ENCODE peak calls at places on chromosomes 1 and 21, in seven cellular contexts. S is pancreas; A is WTC11; U is cardiac muscle cell; N is CD8-positive, alpha-beta T cell; Q is NCI-H187 treated with DMSO at 0.1 percent for 48 hours; H is activated naive CD8-positive, alpha-beta T cell treated with anti-CD3 and anti-CD28 coated beads, Interleukin-2, amount 50 U/mL, for 24 hours. P is an unnamed sample.

GRCh38 chr1:212981025-212981495 is 30.7 kb downstream of the VASH2 start:
- DNase-seq in S (peak; percentile 48), A (peak; percentile 31), U (peak; percentile 14), N (no peak), Q (no peak), H (no peak), P (no peak)

GRCh38 chr1:59163268-59164092 is 133.4 kb upstream of the FGGY start:
- DNase-seq in S (no peak), A (no peak), U (peak; percentile 53), N (no peak), Q (no peak), H (no peak), P (peak; percentile 26)

GRCh38 chr1:25707280-25708016 is 90.9 kb downstream of the MAN1C1 start:
- DNase-seq in S (no peak), A (peak; percentile 25), U (no peak), N (no peak), Q (no peak), H (no peak), P (no peak)

GRCh38 chr1:173555651-173556305 is 47.1 kb downstream of the SLC9C2 start:
- DNase-seq in S (no peak), A (no peak), U (no peak), N (no peak), Q (no peak), H (no peak), P (no peak)

GRCh38 chr1:59393211-59394180 is 96.6 kb downstream of the FGGY start:
- DNase-seq in S (peak; percentile 73), A (no peak), U (peak; percentile 91), N (no peak), Q (no peak), H (no peak), P (no peak)

GRCh38 chr1:155049651-155050559 is 1.2 kb upstream of the ADAM15 start:
- DNase-seq in S (no peak), A (no peak), U (peak; percentile 40), N (no peak), Q (no peak), H (no peak), P (no peak)

GRCh38 chr1:242770366-242770765 is 245.9 kb upstream of the PLD5 start:
- DNase-seq in S (no peak), A (no peak), U (no peak), N (no peak), Q (no peak), H (no peak), P (no peak)

GRCh38 chr1:203127672-203128611 is at the start of gene ADORA1:
- DNase-seq in S (peak; percentile 74), A (peak; percentile 80), U (peak; percentile 70), N (no peak), Q (peak; percentile 11), H (peak; percentile 8), P (no peak)

GRCh38 chr1:200780545-200781444 is 42.1 kb downstream of the CAMSAP2 start:
- DNase-seq in S (no peak), A (no peak), U (peak; percentile 44), N (no peak), Q (no peak), H (no peak), P (no peak)

GRCh38 chr1:9198538-9199361 is 35.8 kb upstream of the H6PD start:
- DNase-seq in S (no peak), A (peak; percentile 71), U (peak; percentile 58), N (no peak), Q (no peak), H (peak; percentile 62), P (no peak)

GRCh38 chr1:8889925-8890785 is 11.7 kb upstream of the ENO1 start:
- DNase-seq in S (peak; percentile 61), A (no peak), U (peak; percentile 97), N (no peak), Q (no peak), H (no peak), P (no peak)

GRCh38 chr1:3746784-3747521 is 5.3 kb upstream of the CCDC27 start:
- DNase-seq in S (peak; percentile 93), A (peak; percentile 98), U (peak; percentile 78), N (peak; percentile 86), Q (no peak), H (peak; percentile 90), P (no peak)

GRCh38 chr1:3351300-3352083 is 103.0 kb upstream of the ARHGEF16 start:
- DNase-seq in S (no peak), A (no peak), U (no peak), N (no peak), Q (no peak), H (no peak), P (no peak)

GRCh38 chr1:160209656-160210046 is 4.5 kb downstream of the PEA15 start:
- DNase-seq in S (peak; percentile 43), A (no peak), U (peak; percentile 29), N (no peak), Q (no peak), H (no peak), P (no peak)

GRCh38 chr1:8133657-8134430 is 107.7 kb upstream of the ERRFI1 start:
- DNase-seq in S (peak; percentile 42), A (no peak), U (peak; percentile 93), N (no peak), Q (no peak), H (no peak), P (peak; percentile 29)

GRCh38 chr21:42459583-42460215 is 36.3 kb downstream of the RSPH1 start:
- DNase-seq in S (no peak), A (no peak), U (no peak), N (no peak), Q (no peak), H (no peak), P (no peak)

GRCh38 chr21:27649323-27649722 is 682.4 kb upstream of the ADAMTS5 start:
- DNase-seq in S (no peak), A (no peak), U (peak; percentile 81), N (no peak), Q (no peak), H (no peak), P (peak; percentile 45)

GRCh38 chr1:219153741-219154140 is 19.9 kb upstream of the LYPLAL1 start:
- DNase-seq in S (no peak), A (no peak), U (no peak), N (no peak), Q (no peak), H (no peak), P (no peak)

GRCh38 chr1:109532365-109533136 is 7.1 kb upstream of the GPR61 start:
- DNase-seq in S (peak; percentile 86), A (peak; percentile 96), U (peak; percentile 84), N (peak; percentile 86), Q (peak; percentile 40), H (peak; percentile 93), P (peak; percentile 36)

GRCh38 chr1:237471377-237471776 is 419.3 kb downstream of the ZP4 start:
- DNase-seq in S (no peak), A (no peak), U (no peak), N (no peak), Q (no peak), H (no peak), P (no peak)

GRCh38 chr1:154574715-154575114 is 7.1 kb downstream of the CHRNB2 start:
- DNase-seq in S (no peak), A (no peak), U (peak; percentile 51), N (no peak), Q (no peak), H (no peak), P (no peak)

GRCh38 chr1:71232166-71232763 is 151.4 kb upstream of the ZRANB2 start:
- DNase-seq in S (no peak), A (no peak), U (peak; percentile 12), N (no peak), Q (no peak), H (no peak), P (no peak)

P was measured in pulmonary artery endothelial cell.